ENCODE peak calls at places on chromosomes 11 and 22, in ten cellular contexts. S, I, J, E, D, G, U, O, C and N are unnamed samples.

GRCh38 chr11:118436639-118437045 is 350 bp downstream of the KMT2A start:
- DNase-seq in S (no peak), E (peak; percentile 32), O (peak; percentile 74), J (no peak), U (peak; percentile 20), G (peak; percentile 85), D (no peak), C (no peak), I (peak; percentile 58), N (peak; percentile 59)

GRCh38 chr11:67268684-67269268 is 2.5 kb downstream of the GRK2 start:
- DNase-seq in C (no peak), G (peak; percentile 71), E (no peak), U (no peak), O (no peak), J (no peak), S (peak; percentile 10), I (no peak), D (no peak), N (no peak)

GRCh38 chr11:131746201-131746600 is 375.8 kb downstream of the NTM start:
- DNase-seq in I (no peak), J (no peak), G (no peak), D (no peak), O (no peak), U (no peak), S (no peak), E (no peak), C (no peak), N (no peak)

GRCh38 chr11:112627588-112628045 is 333.6 kb upstream of the NCAM1 start:
- DNase-seq in S (no peak), J (no peak), D (no peak), U (no peak), G (no peak), I (no peak), C (no peak), E (no peak), O (no peak), N (no peak)

GRCh38 chr11:94525933-94526332 is 13.7 kb downstream of the C11orf97 start:
- DNase-seq in D (peak; percentile 40), O (peak; percentile 59), C (no peak), U (peak; percentile 58), E (peak; percentile 84), S (no peak), J (no peak), I (no peak), G (peak; percentile 90), N (no peak)

GRCh38 chr11:113014731-113015455 is 53.7 kb downstream of the NCAM1 start:
- DNase-seq in I (no peak), D (no peak), S (peak; percentile 79), O (peak; percentile 90), G (no peak), E (peak; percentile 20), J (no peak), U (no peak), C (no peak), N (no peak)

GRCh38 chr11:104151404-104152204 is 12.3 kb downstream of the PDGFD start:
- DNase-seq in S (no peak), C (no peak), G (no peak), J (no peak), I (no peak), E (no peak), O (no peak), D (no peak), U (peak; percentile 43), N (peak; percentile 80)

GRCh38 chr11:74936087-74936486 is 12.8 kb downstream of the XRRA1 start:
- DNase-seq in G (no peak), S (no peak), C (no peak), J (no peak), O (no peak), E (no peak), I (no peak), U (no peak), D (no peak), N (no peak)

GRCh38 chr11:82863209-82863608 is 37.0 kb downstream of the PRCP start:
- DNase-seq in U (no peak), I (no peak), E (no peak), G (no peak), S (no peak), J (no peak), O (no peak), D (no peak), C (no peak), N (no peak)

GRCh38 chr11:7665473-7666291 is 7.6 kb downstream of the CYB5R2 start:
- DNase-seq in D (peak; percentile 55), O (peak; percentile 89), C (no peak), U (peak; percentile 81), G (peak; percentile 91), E (peak; percentile 89), I (peak; percentile 64), S (peak; percentile 92), J (peak; percentile 72), N (peak; percentile 92)

GRCh38 chr11:125939081-125939521 is 6.7 kb upstream of the VSIG10L2 start:
- DNase-seq in G (no peak), J (no peak), D (no peak), E (no peak), U (no peak), S (no peak), I (no peak), O (no peak), C (no peak), N (no peak)

GRCh38 chr11:78354741-78355705 is 62.6 kb downstream of the GAB2 start:
- DNase-seq in C (no peak), D (peak; percentile 64), S (peak; percentile 54), J (no peak), O (no peak), G (no peak), U (no peak), E (no peak), I (no peak), N (no peak)

GRCh38 chr22:19823638-19824196 is 31.0 kb downstream of the GNB1L start:
- DNase-seq in S (no peak), D (no peak), U (peak; percentile 88), C (no peak), J (no peak), G (no peak), O (no peak), E (no peak), I (no peak), N (no peak)

GRCh38 chr22:20111689-20112622 is 3.9 kb upstream of the RANBP1 start:
- DNase-seq in C (no peak), U (no peak), I (no peak), E (no peak), O (peak; percentile 73), J (no peak), G (peak; percentile 49), D (no peak), S (peak; percentile 17), N (no peak)

GRCh38 chr11:74019860-74020259 is 11.0 kb upstream of the UCP3 start:
- DNase-seq in E (no peak), S (no peak), J (no peak), G (no peak), C (no peak), O (no peak), U (peak; percentile 13), I (no peak), D (no peak), N (no peak)

GRCh38 chr22:46169628-46170027 is 19.3 kb downstream of the PPARA start:
- DNase-seq in C (no peak), D (no peak), O (no peak), U (no peak), G (no peak), E (no peak), I (no peak), S (no peak), J (no peak), N (no peak)

GRCh38 chr11:122176651-122177050 is 60.6 kb upstream of the BLID start:
- DNase-seq in U (no peak), G (no peak), C (no peak), I (no peak), E (no peak), S (no peak), D (no peak), O (no peak), J (no peak), N (no peak)